ENCODE peak calls at places on chromosome 4, in seven cellular contexts. K is A673, S is PC-3, O is GM23338, D is HepG2, Z is K562, V is GM23248. A is an unnamed sample.

GRCh38 chr4:149841686-149842085 is 26.0 kb upstream of the IQCM start:
- DNase-seq in V (no peak), S (no peak), K (no peak), D (no peak), O (peak; percentile 27), Z (no peak), A (no peak)

GRCh38 chr4:2860391-2861348 is 17.0 kb downstream of the ADD1 start:
- DNase-seq in S (no peak), D (peak; percentile 95), V (no peak), Z (no peak), O (peak; percentile 71), K (peak; percentile 37), A (no peak)

GRCh38 chr4:2256156-2256731 is 5.7 kb downstream of the MXD4 start:
- DNase-seq in V (no peak), D (no peak), S (no peak), K (no peak), O (no peak), Z (no peak), A (no peak)

GRCh38 chr4:87228561-87228860 is 8.1 kb upstream of the KLHL8 start:
- DNase-seq in S (no peak), V (no peak), O (no peak), Z (no peak), D (no peak), K (no peak), A (no peak)

GRCh38 chr4:189022441-189023035 is 883.3 kb downstream of the TRIML1 start:
- DNase-seq in Z (no peak), S (peak; percentile 38), K (no peak), O (no peak), V (peak; percentile 10), D (no peak), A (no peak)

GRCh38 chr4:173519130-173520101 is 10.6 kb downstream of the HAND2 start:
- DNase-seq in V (peak; percentile 70), K (no peak), O (peak; percentile 45), S (no peak), D (no peak), Z (no peak), A (no peak)

GRCh38 chr4:144421056-144421455 is 224.9 kb upstream of the HHIP start:
- DNase-seq in Z (no peak), K (no peak), S (no peak), O (no peak), V (no peak), D (no peak), A (no peak)

GRCh38 chr4:156581693-156582092 is 389.9 kb downstream of the PDGFC start:
- DNase-seq in Z (no peak), O (no peak), S (peak; percentile 25), V (no peak), D (no peak), K (no peak), A (no peak)

GRCh38 chr4:89954906-89955305 is 60.3 kb downstream of the MMRN1 start:
- DNase-seq in S (no peak), V (no peak), D (no peak), Z (no peak), O (peak; percentile 8), K (no peak), A (no peak)

GRCh38 chr4:56619160-56619559 is 61.9 kb downstream of the HOPX start:
- DNase-seq in O (peak; percentile 13), Z (no peak), S (peak; percentile 56), K (no peak), V (no peak), D (no peak), A (peak; percentile 79)

GRCh38 chr4:138573246-138573645 is 331.1 kb upstream of the SLC7A11 start:
- DNase-seq in K (no peak), D (no peak), S (no peak), V (peak; percentile 46), Z (no peak), O (no peak), A (no peak)

GRCh38 chr4:138078751-138079150 is 163.4 kb downstream of the SLC7A11 start:
- DNase-seq in S (no peak), D (no peak), K (no peak), V (no peak), O (no peak), Z (no peak), A (no peak)

GRCh38 chr4:111128327-111128726 is 505.4 kb upstream of the PITX2 start:
- DNase-seq in S (no peak), V (peak; percentile 14), O (no peak), Z (no peak), K (no peak), D (no peak), A (peak; percentile 39)

GRCh38 chr4:138049350-138049749 is 192.8 kb downstream of the SLC7A11 start:
- DNase-seq in V (no peak), O (no peak), Z (no peak), S (peak; percentile 9), D (no peak), K (peak; percentile 19), A (no peak)

GRCh38 chr4:148643851-148644250 is 201.6 kb upstream of the NR3C2 start:
- DNase-seq in K (peak; percentile 90), Z (no peak), V (no peak), D (no peak), O (no peak), S (no peak), A (no peak)

GRCh38 chr4:159248383-159249178 is 145.7 kb downstream of the RAPGEF2 start:
- DNase-seq in K (peak; percentile 86), S (no peak), Z (no peak), O (no peak), V (peak; percentile 83), D (peak; percentile 47), A (no peak)

GRCh38 chr4:6160536-6160935 is 39.8 kb downstream of the JAKMIP1 start:
- DNase-seq in V (no peak), S (no peak), O (no peak), Z (no peak), D (no peak), K (no peak), A (no peak)

GRCh38 chr4:152209772-152210493 is 326.0 kb downstream of the FBXW7 start:
- DNase-seq in D (no peak), O (no peak), Z (no peak), V (no peak), S (no peak), K (no peak), A (no peak)

GRCh38 chr4:64385177-64385549 is 24.1 kb downstream of the TECRL start:
- DNase-seq in Z (no peak), V (no peak), O (no peak), K (no peak), D (no peak), S (no peak), A (no peak)

GRCh38 chr4:67712000-67712625 is 11.2 kb upstream of the UBA6 start:
- DNase-seq in D (no peak), K (no peak), V (no peak), O (no peak), Z (no peak), S (peak; percentile 77), A (no peak)

GRCh38 chr4:112510468-112511293 is 5.3 kb downstream of the NEUROG2 start:
- DNase-seq in Z (no peak), D (no peak), K (no peak), O (peak; percentile 68), S (no peak), V (no peak), A (no peak)
- TF ChIP-seq EZH2 in Z (no peak), D (no peak), K (no peak), O (peak; percentile 73), S (no peak), V (peak; percentile 91), A (no peak)

DNA sequence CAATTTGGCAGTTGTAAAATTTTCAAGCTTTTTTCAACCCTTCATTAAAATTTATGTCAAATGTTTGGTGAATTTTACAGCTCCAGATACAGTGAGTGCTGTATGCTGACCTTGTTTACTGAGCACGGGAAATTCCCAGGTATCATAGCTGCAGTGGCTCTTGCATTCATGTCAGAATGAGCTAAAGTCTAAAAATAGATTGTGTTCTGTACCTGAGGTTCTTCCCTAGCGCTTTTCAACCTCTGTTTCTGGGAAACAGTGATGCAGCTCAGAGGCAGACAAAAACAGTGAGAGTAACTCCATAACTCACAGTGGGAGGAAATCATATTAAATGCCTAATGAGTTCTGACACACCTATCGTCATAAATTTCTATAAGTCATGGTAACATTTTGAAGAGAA is 393.8 kb upstream of the GNPDA2 start:
- DNase-seq in O (no peak), V (no peak), S (no peak), K (no peak), Z (no peak), D (no peak), A (peak; percentile 89)
- H3K4me1 ChIP-seq in O (no peaks in the 10 kb centered on the region), V (no peaks in the 10 kb centered on the region), S (no peaks in the 10 kb centered on the region), K (no peaks in the 10 kb centered on the region), Z (no peaks in the 10 kb centered on the region), D (no peaks in the 10 kb centered on the region), A (peaks cover 18% of the 10 kb centered on the region)

GRCh38 chr4:4864443-4864939 is 5.0 kb downstream of the MSX1 start:
- DNase-seq in V (no peak), Z (no peak), D (no peak), S (no peak), O (no peak), K (no peak), A (no peak)

GRCh38 chr4:4866124-4866832 is 6.8 kb downstream of the MSX1 start:
- DNase-seq in V (no peak), Z (no peak), O (peak; percentile 57), K (peak; percentile 44), S (no peak), D (no peak), A (no peak)

GRCh38 chr4:4866833-4867744 is 7.6 kb downstream of the MSX1 start:
- DNase-seq in K (no peak), Z (peak; percentile 35), D (no peak), S (no peak), V (no peak), O (peak; percentile 88), A (no peak)

GRCh38 chr4:4864940-4865704 is 5.7 kb downstream of the MSX1 start:
- DNase-seq in S (no peak), K (no peak), V (no peak), O (peak; percentile 72), Z (no peak), D (no peak), A (no peak)

GRCh38 chr4:4865705-4866123 is 6.2 kb downstream of the MSX1 start:
- DNase-seq in Z (no peak), O (peak; percentile 43), V (no peak), K (no peak), S (no peak), D (no peak), A (no peak)
- TF ChIP-seq EZH2 in Z (no peak), O (no peak), V (no peak), K (no peak), S (no peak), D (no peak), A (no peak)

GRCh38 chr4:15673337-15673736 is 8.3 kb upstream of the FAM200B start:
- DNase-seq in Z (no peak), K (no peak), S (no peak), V (no peak), D (no peak), O (no peak), A (no peak)

GRCh38 chr4:15674926-15675325 is 6.7 kb upstream of the FAM200B start:
- DNase-seq in O (no peak), D (no peak), Z (no peak), S (no peak), K (no peak), V (no peak), A (no peak)

GRCh38 chr4:15676039-15676438 is 5.6 kb upstream of the FAM200B start:
- DNase-seq in S (no peak), O (no peak), V (no peak), D (no peak), K (no peak), Z (no peak), A (no peak)

GRCh38 chr4:15676899-15677298 is 4.7 kb upstream of the FAM200B start:
- DNase-seq in K (no peak), S (no peak), V (no peak), Z (no peak), D (no peak), O (no peak), A (no peak)

GRCh38 chr4:15675363-15675762 is 6.3 kb upstream of the FAM200B start:
- DNase-seq in D (no peak), S (no peak), K (no peak), O (no peak), Z (no peak), V (no peak), A (no peak)
- H3K4me1 ChIP-seq in D (peaks cover 56% of the 10 kb centered on the region), S (peaks cover 34% of the 10 kb centered on the region), K (peaks cover 25% of the 10 kb centered on the region), O (peaks cover 30% of the 10 kb centered on the region), Z (peaks cover 16% of the 10 kb centered on the region), V (peaks cover 26% of the 10 kb centered on the region), A (no peaks in the 10 kb centered on the region)

A was measured in MM.1S.